ENCODE peak calls at places on chromosome 4, in five cellular contexts. D is HepG2, K is endodermal cell, W is uterus, L is IMR-90. G is an unnamed sample. For H3K36me3 and H3K27me3, the result is how much of the 10 kb centered on the place peaks cover.

GRCh38 chr4:164508836-164509235 is 245.1 kb upstream of the SMIM31 start:
- DNase-seq in D (no peak), K (no peak), W (no peak), L (no peak), G (no peak)

GRCh38 chr4:153541426-153542096 is 75.4 kb downstream of the TMEM131L start:
- DNase-seq in D (no peak), K (no peak), W (no peak), L (peak), G (peak)

GRCh38 chr4:187215438-187215837 is 491.8 kb upstream of the FAT1 start:
- DNase-seq in D (no peak), K (no peak), W (no peak), L (no peak), G (no peak)

GRCh38 chr4:3389186-3389878 is 52.4 kb upstream of the HGFAC start:
- DNase-seq in D (no peak), K (no peak), W (no peak), L (no peak), G (no peak)

GRCh38 chr4:95155759-95156451 is 392.9 kb downstream of the UNC5C start:
- DNase-seq in D (peak), K (no peak), W (no peak), L (peak), G (peak)

GRCh38 chr4:2800691-2801596 is 8.1 kb downstream of the SH3BP2 start:
- DNase-seq in D (peak), K (peak), W (peak), L (peak), G (no peak)

GRCh38 chr4:154578919-154579318 is 11.6 kb downstream of the FGA start:
- DNase-seq in D (no peak), K (no peak), W (no peak), L (no peak), G (no peak)

GRCh38 chr4:20217521-20217920 is 34.2 kb upstream of the SLIT2 start:
- DNase-seq in D (no peak), K (no peak), W (no peak), L (no peak), G (no peak)

GRCh38 chr4:73104695-73105094 is 35.2 kb upstream of the COX18 start:
- DNase-seq in D (no peak), K (no peak), W (no peak), L (no peak), G (no peak)

GRCh38 chr4:102625232-102625930 is 124.2 kb downstream of the NFKB1 start:
- DNase-seq in D (peak), K (peak), W (peak), L (peak), G (no peak)

GRCh38 chr4:169611991-169612868 is at the start of gene NEK1:
- DNase-seq in D (peak), K (peak), W (peak), L (peak), G (peak)

GRCh38 chr4:116180056-116180690 is 905.2 kb downstream of the TRAM1L1 start:
- DNase-seq in D (no peak), K (no peak), W (no peak), L (no peak), G (no peak)

GRCh38 chr4:39587881-39588280 is 50.8 kb downstream of the SMIM14 start:
- DNase-seq in D (no peak), K (no peak), W (no peak), L (peak), G (peak)

GRCh38 chr4:32102941-32103340 is 1382.8 kb downstream of the PCDH7 start:
- DNase-seq in D (no peak), K (no peak), W (no peak), L (no peak), G (no peak)

GRCh38 chr4:138344851-138345250 is 102.7 kb upstream of the SLC7A11 start:
- DNase-seq in D (no peak), K (no peak), W (no peak), L (no peak), G (no peak)

GRCh38 chr4:92969650-92970370 is 666.0 kb downstream of the GRID2 start:
- DNase-seq in D (peak), K (no peak), W (no peak), L (peak), G (peak)

GRCh38 chr4:184417802-184418511 is 56.4 kb downstream of the IRF2 start:
- DNase-seq in D (peak), K (no peak), W (no peak), L (peak), G (peak)

GRCh38 chr4:80566203-80566872 is 230.8 kb downstream of the CFAP299 start:
- DNase-seq in D (no peak), K (no peak), W (no peak), L (no peak), G (no peak)

GRCh38 chr4:99062120-99062519 is 26.5 kb downstream of the ADH5 start:
- DNase-seq in D (no peak), K (no peak), W (no peak), L (peak), G (no peak)
- H3K36me3 ChIP-seq in D (under half), K (half or more), W (under half), L (under half), G (under half)

GRCh38 chr4:55959655-55960054 is 10.9 kb downstream of the CEP135 start:
- DNase-seq in D (no peak), K (no peak), W (no peak), L (no peak), G (no peak)
- H3K27me3 ChIP-seq in D (under half), K (under half), W (under half), L (under half), G (under half)

GRCh38 chr4:57055873-57056272 is 54.3 kb downstream of the IGFBP7 start:
- DNase-seq in D (no peak), K (peak), W (no peak), L (no peak), G (no peak)
- H3K27ac ChIP-seq in D (no peak), K (peak), W (peak), L (no peak), G (peak)

GRCh38 chr4:4417886-4418285 is 31.0 kb downstream of the NSG1 start:
- DNase-seq in D (no peak), K (peak), W (no peak), L (no peak), G (no peak)
- H3K36me3 ChIP-seq in D (under half), K (under half), W (under half), L (under half), G (under half)

GRCh38 chr4:7903686-7904085 is 36.0 kb downstream of the AFAP1 start:
- DNase-seq in D (no peak), K (no peak), W (no peak), L (peak), G (no peak)

GRCh38 chr4:7902826-7903225 is 36.8 kb downstream of the AFAP1 start:
- DNase-seq in D (no peak), K (no peak), W (no peak), L (no peak), G (no peak)

GRCh38 chr4:7905461-7905915 is 34.2 kb downstream of the AFAP1 start:
- DNase-seq in D (no peak), K (no peak), W (peak), L (no peak), G (no peak)

GRCh38 chr4:7904942-7905341 is 34.7 kb downstream of the AFAP1 start:
- DNase-seq in D (no peak), K (no peak), W (peak), L (peak), G (peak)

DNA sequence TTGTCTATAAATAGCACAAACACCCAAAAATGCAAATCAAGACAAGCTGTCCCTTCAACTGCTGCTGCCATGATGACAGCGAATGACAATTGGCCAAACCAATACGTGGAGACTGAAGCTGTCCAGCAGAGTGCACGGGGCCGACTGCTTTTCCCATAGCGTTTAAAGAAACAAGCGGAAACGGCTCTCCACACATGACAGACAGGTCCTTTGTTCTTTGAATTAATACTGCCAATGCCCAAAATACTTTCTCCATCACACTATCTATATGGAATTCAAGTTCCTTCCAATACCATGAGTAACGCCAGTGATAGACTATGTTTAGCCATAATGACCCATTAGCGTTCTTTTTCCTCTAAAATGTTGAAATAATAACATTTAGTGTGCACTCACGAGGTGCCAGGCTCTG is 35.5 kb downstream of the AFAP1 start:
- DNase-seq in D (no peak), K (no peak), W (no peak), L (peak), G (peak)
- H3K27me3 ChIP-seq in D (under half), K (under half), W (under half), L (under half), G (under half)

DNA sequence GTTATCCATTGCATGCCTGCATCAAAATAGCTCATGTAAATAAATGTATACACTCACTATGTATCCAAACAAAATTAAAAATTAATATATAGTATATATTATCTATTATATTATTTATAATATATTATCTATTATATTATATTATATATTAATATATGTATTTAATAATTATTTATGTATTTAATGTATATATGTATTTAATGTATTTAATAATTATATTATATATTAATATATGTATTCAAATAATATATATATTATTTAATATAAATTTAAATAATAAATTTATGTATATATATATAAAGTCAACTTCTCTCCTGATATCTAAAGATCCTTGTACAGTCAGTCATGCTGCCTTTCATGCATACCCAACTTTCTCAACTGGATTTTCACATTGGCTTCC is 82.4 kb downstream of the GPM6A start:
- DNase-seq in D (no peak), K (no peak), W (no peak), L (no peak), G (no peak)
- H3K27ac ChIP-seq in D (no peak), K (no peak), W (no peak), L (no peak), G (no peak)

GRCh38 chr4:158710814-158711213 is 12.4 kb downstream of the PPID start:
- DNase-seq in D (no peak), K (no peak), W (no peak), L (peak), G (no peak)
- H3K36me3 ChIP-seq in D (half or more), K (half or more), W (under half), L (under half), G (under half)